ENCODE peak calls at places on chromosome 1, in nine cellular contexts. V, U, Z, X, O, L, J, W and P are unnamed samples.

GRCh38 chr1:109788695-109789521 is 25.2 kb upstream of the EPS8L3 start:
- DNase-seq in V (peak), L (peak), U (no peak), J (no peak), O (no peak), W (no peak), X (no peak), Z (peak), P (peak)

GRCh38 chr1:48061162-48062136 is 64.3 kb upstream of the TRABD2B start:
- DNase-seq in V (peak), U (no peak), O (peak), W (peak), X (peak), J (peak), L (no peak), Z (peak), P (peak)

GRCh38 chr1:205542367-205542766 is 37.9 kb downstream of the CDK18 start:
- DNase-seq in W (peak), V (no peak), U (no peak), J (no peak), L (no peak), Z (no peak), O (no peak), X (no peak), P (no peak)

GRCh38 chr1:176157995-176158394 is 49.1 kb downstream of the COP1 start:
- DNase-seq in J (no peak), V (no peak), U (no peak), X (no peak), L (no peak), W (no peak), O (no peak), Z (no peak), P (no peak)

GRCh38 chr1:8825985-8826481 is 8.6 kb upstream of the RERE start:
- DNase-seq in X (no peak), V (peak), J (no peak), L (no peak), Z (no peak), U (no peak), O (no peak), W (no peak), P (no peak)

GRCh38 chr1:12555411-12556367 is 62.3 kb downstream of the DHRS3 start:
- DNase-seq in X (no peak), W (no peak), L (peak), V (no peak), J (no peak), U (no peak), Z (no peak), O (no peak), P (no peak)

GRCh38 chr1:209850342-209850979 is 22.7 kb downstream of the UTP25 start:
- DNase-seq in Z (peak), J (peak), O (no peak), X (peak), W (peak), V (peak), L (peak), U (no peak), P (peak)

GRCh38 chr1:184764483-184764882 is 9.8 kb upstream of the EDEM3 start:
- DNase-seq in L (no peak), W (no peak), V (no peak), X (no peak), J (no peak), Z (no peak), U (no peak), O (no peak), P (no peak)

GRCh38 chr1:59557549-59557885 is 257.2 kb upstream of the HOOK1 start:
- DNase-seq in Z (no peak), U (no peak), L (no peak), J (no peak), V (no peak), O (no peak), W (no peak), X (no peak), P (no peak)

GRCh38 chr1:76786232-76786631 is 81.0 kb upstream of the ST6GALNAC5 start:
- DNase-seq in J (no peak), L (no peak), Z (no peak), X (no peak), V (no peak), W (no peak), O (no peak), U (no peak), P (no peak)

GRCh38 chr1:33296082-33296458 is 24.8 kb downstream of the A3GALT2 start:
- DNase-seq in O (no peak), Z (no peak), J (no peak), L (peak), X (no peak), U (no peak), W (no peak), V (no peak), P (no peak)

GRCh38 chr1:157442065-157442464 is 110.2 kb downstream of the FCRL5 start:
- DNase-seq in Z (no peak), O (no peak), W (no peak), J (no peak), V (no peak), U (no peak), X (no peak), L (no peak), P (no peak)

GRCh38 chr1:30722175-30722537 is 1.2 kb downstream of the MATN1 start:
- DNase-seq in J (no peak), Z (no peak), X (no peak), O (no peak), V (no peak), W (no peak), L (peak), U (no peak), P (no peak)

GRCh38 chr1:30725450-30726095 is 2.2 kb upstream of the MATN1 start:
- DNase-seq in L (no peak), V (no peak), U (no peak), X (no peak), O (no peak), W (no peak), J (no peak), Z (no peak), P (no peak)

GRCh38 chr1:30723296-30723897 is at the start of gene MATN1:
- DNase-seq in Z (no peak), V (no peak), W (no peak), O (no peak), J (no peak), L (peak), X (no peak), U (no peak), P (no peak)

GRCh38 chr1:30724655-30725421 is 1.5 kb upstream of the MATN1 start:
- DNase-seq in V (no peak), W (no peak), O (no peak), Z (no peak), J (no peak), U (no peak), X (no peak), L (no peak), P (no peak)

DNA sequence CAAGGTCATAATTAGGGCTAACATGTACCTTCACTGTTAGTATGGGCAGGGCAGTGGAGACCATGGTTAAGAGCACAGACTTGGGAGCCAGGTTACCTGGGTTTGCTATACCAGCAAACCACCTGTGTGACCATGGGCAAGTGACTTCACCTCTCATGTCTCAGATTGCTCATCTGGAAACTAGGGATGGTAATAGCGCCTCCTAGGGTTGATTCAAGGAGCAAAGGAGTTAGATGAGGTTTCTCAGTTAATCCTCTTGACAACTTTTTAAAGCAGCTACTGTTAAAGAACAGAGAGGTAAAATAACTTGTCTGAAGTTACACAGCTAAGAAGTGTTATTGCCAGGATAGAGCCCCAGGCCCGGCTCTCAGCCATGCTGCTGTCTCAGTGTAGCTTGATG is 790 bp upstream of the MATN1 start:
- DNase-seq in X (no peak), Z (no peak), V (no peak), L (no peak), W (no peak), J (no peak), U (no peak), O (no peak), P (no peak)
- TF ChIP-seq CTCF in X (peak), Z (no peak), V (peak), L (no peak), W (no peak), J (peak), U (no peak), O (peak), P (peak)

GRCh38 chr1:201171063-201172036 is 17.1 kb upstream of the TMEM9 start:
- DNase-seq in Z (peak), W (no peak), J (peak), L (peak), V (peak), U (peak), O (no peak), X (peak), P (peak)
- TF ChIP-seq CTCF in Z (peak), W (no peak), J (peak), L (peak), V (peak), U (no peak), O (peak), X (no peak), P (peak)

DNA sequence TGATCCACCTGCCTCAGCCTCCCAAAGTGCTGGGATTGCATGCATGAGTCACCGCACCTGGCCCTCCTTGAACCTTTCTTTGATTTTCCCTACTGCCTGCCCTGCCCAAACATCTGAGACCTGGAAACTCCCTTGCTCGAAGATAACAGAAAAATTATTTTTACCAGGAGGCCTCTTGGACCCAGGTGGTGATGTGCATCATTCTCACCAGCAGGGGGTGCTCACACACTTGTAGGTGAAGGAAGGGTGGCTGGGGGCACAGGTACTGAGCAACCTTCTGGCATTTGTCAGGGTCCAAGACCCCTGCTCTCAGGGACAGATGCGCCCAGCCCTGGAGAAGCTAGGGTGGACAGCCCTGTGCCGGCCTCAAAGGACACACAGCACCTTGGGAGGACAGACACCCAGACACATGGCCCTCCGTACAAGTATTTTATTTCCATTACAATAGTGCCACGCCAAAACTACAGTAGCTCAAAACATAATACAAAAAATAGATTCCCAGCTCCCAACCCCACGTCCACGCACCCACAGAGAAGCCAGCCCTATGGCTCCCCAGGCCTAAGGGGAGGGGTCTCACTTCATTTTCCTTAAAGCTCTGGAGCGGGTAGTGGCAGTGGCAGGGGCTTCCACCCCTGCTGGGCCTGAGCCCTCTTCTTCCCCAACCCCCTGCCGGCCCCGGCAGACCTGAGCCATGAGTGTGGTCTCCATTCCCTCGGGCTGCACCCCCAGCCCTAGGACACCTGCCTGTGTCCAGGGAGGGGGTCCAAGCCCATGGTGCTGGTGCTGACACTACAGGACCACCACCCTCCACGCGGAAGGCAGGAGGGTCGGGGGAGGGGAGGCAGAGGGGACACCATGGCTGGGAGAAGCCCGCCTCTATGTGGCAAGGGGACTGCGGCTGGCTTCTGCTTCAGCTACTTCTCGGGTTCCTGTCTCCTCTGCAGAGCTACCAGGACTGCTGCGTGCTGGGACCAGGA is 40.4 kb upstream of the EIF4G3 start:
- DNase-seq in W (no peak), Z (peak), U (peak), X (peak), V (peak), J (peak), L (no peak), O (no peak), P (peak)
- TF ChIP-seq CTCF in W (peak), Z (peak), U (peak), X (peak), V (peak), J (peak), L (peak), O (peak), P (peak)

DNA sequence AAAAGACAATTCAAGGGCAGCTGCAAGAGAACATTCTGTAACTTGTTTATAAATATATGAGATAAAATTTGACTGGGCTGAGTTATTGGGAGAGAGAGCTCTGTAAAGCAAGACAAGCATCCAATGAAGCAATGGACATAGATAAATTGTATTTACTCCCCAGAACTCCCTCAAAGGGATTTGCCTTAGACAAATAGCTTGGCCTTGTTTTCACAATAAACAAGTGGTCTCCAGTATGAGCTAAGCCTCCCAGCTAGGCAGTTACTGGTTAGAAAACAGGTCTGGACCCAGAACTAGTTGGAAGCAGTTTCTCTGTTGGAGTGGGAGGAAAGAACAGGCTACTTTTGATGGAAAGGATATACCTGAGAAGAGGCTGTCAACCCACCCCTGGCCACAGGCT is 25.2 kb upstream of the SUCO start:
- DNase-seq in U (no peak), X (no peak), O (no peak), V (no peak), Z (no peak), J (no peak), L (no peak), W (no peak), P (no peak)
- TF ChIP-seq CTCF in U (no peak), X (no peak), O (no peak), V (no peak), Z (no peak), J (no peak), L (no peak), W (no peak), P (no peak)

GRCh38 chr1:36752891-36753361 is 270.2 kb upstream of the CSF3R start:
- DNase-seq in W (no peak), Z (no peak), U (no peak), O (no peak), L (no peak), X (no peak), V (peak), J (no peak), P (no peak)

GRCh38 chr1:36750706-36751105 is 268.0 kb upstream of the CSF3R start:
- DNase-seq in L (no peak), W (no peak), Z (no peak), O (no peak), X (no peak), J (no peak), U (no peak), V (no peak), P (no peak)

GRCh38 chr1:36752431-36752830 is 269.7 kb upstream of the CSF3R start:
- DNase-seq in X (no peak), J (no peak), U (no peak), Z (no peak), L (no peak), O (no peak), V (no peak), W (no peak), P (no peak)

GRCh38 chr1:36753451-36753850 is 270.7 kb upstream of the CSF3R start:
- DNase-seq in O (no peak), X (no peak), J (no peak), W (no peak), V (no peak), L (no peak), U (no peak), Z (no peak), P (no peak)

DNA sequence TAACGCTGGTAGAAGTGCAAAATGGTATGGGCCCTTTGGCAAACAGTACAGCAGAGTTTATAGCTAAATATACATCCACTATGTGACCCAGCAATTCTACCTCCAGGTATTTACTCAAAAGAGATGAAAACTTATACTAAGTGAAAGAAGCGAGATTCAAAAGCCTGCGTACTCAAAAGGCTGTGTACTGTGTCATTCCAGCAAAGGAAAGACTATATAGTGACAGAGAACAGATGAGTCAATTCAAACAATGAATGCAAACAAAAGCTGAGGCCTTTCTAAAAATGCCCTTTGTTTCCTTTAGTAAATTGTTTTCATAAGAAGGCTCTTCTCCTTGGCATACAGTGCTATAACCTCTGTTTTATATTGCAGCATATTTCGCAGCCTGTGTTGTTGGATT is 268.8 kb upstream of the CSF3R start:
- DNase-seq in Z (no peak), O (no peak), X (no peak), J (no peak), U (no peak), V (peak), W (no peak), L (no peak), P (no peak)
- TF ChIP-seq CTCF in Z (no peak), O (no peak), X (no peak), J (no peak), U (no peak), V (no peak), W (no peak), L (no peak), P (no peak)

DNA sequence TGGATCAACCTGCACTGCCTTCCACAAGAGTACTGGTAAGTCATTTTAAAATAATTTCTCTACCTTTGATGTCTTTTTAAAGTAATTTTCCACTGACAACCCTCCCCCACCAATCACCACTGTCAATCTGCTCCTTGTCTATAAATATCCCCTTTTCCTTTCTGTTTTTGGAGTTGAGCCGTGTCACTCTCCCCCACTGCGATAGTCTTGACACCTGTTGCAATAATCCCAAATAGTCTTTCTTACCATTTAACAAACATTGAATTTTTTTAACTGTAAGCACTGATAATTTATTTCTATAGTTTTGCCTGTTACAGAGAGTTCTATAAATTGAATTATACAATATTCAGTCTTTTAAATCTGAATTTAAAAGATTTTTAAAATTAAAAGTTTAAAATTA is 420.9 kb downstream of the COL11A1 start:
- DNase-seq in Z (no peak), V (no peak), J (no peak), L (no peak), X (no peak), W (no peak), U (no peak), O (no peak), P (no peak)
- TF ChIP-seq CTCF in Z (no peak), V (no peak), J (no peak), L (no peak), X (no peak), W (no peak), U (no peak), O (no peak), P (no peak)

GRCh38 chr1:212858055-212858460 is at the start of gene FLVCR1:
- DNase-seq in V (peak), J (peak), Z (peak), X (peak), W (peak), U (peak), O (peak), L (peak), P (peak)
- TF ChIP-seq CTCF in V (no peak), J (no peak), Z (no peak), X (no peak), W (no peak), U (no peak), O (no peak), L (peak), P (no peak)